ENCODE peak calls at places on chromosomes 11 and 22, in four cellular contexts. C is cardiac muscle cell; F is activated CD8-positive, alpha-beta memory T cell treated with anti-CD3 and anti-CD28 coated beads for 48 hours; E is stimulated activated CD8-positive, alpha-beta memory T cell treated with anti-CD3 and anti-CD28 coated beads, Interleukin-15, amount 100 ng/mL, for 24 hours. I is an unnamed sample.

GRCh38 chr11:13261600-13262061 is 16.0 kb upstream of the BMAL1 start:
- DNase-seq in F (no peak), E (no peak), C (peak; percentile 84), I (peak; percentile 89)

GRCh38 chr11:71301858-71302533 is 49.6 kb upstream of the SHANK2 start:
- DNase-seq in E (no peak), C (peak; percentile 15), F (no peak), I (no peak)

GRCh38 chr11:76395296-76395695 is 14.2 kb downstream of the GVQW3 start:
- DNase-seq in C (no peak), E (no peak), F (no peak), I (no peak)

GRCh38 chr11:64656797-64657196 is 65.8 kb downstream of the SLC22A12 start:
- DNase-seq in F (no peak), C (peak; percentile 13), E (no peak), I (no peak)

GRCh38 chr11:79949574-79949973 is 508.7 kb upstream of the TENM4 start:
- DNase-seq in C (no peak), F (no peak), E (no peak), I (no peak)

GRCh38 chr22:28899199-28899853 is 16.0 kb downstream of the ZNRF3 start:
- DNase-seq in E (no peak), F (no peak), C (no peak), I (no peak)

GRCh38 chr22:27724706-27725105 is 76.8 kb downstream of the MN1 start:
- DNase-seq in E (no peak), C (no peak), F (no peak), I (no peak)

GRCh38 chr11:30015725-30016449 is 943 bp downstream of the KCNA4 start:
- DNase-seq in F (no peak), C (no peak), E (no peak), I (no peak)

GRCh38 chr11:70596091-70596490 is 197.8 kb downstream of the CTTN start:
- DNase-seq in F (no peak), E (no peak), C (no peak), I (no peak)

GRCh38 chr11:19345848-19346681 is 105.3 kb upstream of the E2F8 start:
- DNase-seq in C (peak; percentile 34), F (no peak), E (no peak), I (peak; percentile 32)

GRCh38 chr22:40721266-40721665 is 42.0 kb downstream of the MCHR1 start:
- DNase-seq in E (no peak), F (no peak), C (no peak), I (peak; percentile 58)

GRCh38 chr11:103842795-103843194 is 193.6 kb upstream of the DDI1 start:
- DNase-seq in F (no peak), E (no peak), C (peak; percentile 30), I (no peak)

GRCh38 chr11:112790286-112790685 is 170.9 kb upstream of the NCAM1 start:
- DNase-seq in E (no peak), C (no peak), F (no peak), I (no peak)

GRCh38 chr11:99584822-99585221 is 564.1 kb downstream of the CNTN5 start:
- DNase-seq in C (peak; percentile 2), E (no peak), F (no peak), I (no peak)

GRCh38 chr22:28925916-28926315 is 42.5 kb downstream of the ZNRF3 start:
- DNase-seq in C (no peak), E (no peak), F (no peak), I (no peak)

GRCh38 chr11:128042290-128042751 is 545.0 kb downstream of the ETS1 start:
- DNase-seq in E (no peak), C (no peak), F (no peak), I (no peak)

GRCh38 chr11:65125197-65126056 is 3.3 kb downstream of the MRPL49 start:
- DNase-seq in C (no peak), F (no peak), E (no peak), I (no peak)

GRCh38 chr11:19816040-19816439 is 103.4 kb downstream of the NAV2 start:
- DNase-seq in E (no peak), F (no peak), C (no peak), I (no peak)

GRCh38 chr11:36452231-36452630 is 57.8 kb downstream of the TRAF6 start:
- DNase-seq in C (peak; percentile 74), F (no peak), E (no peak), I (no peak)

GRCh38 chr11:125410091-125410490 is 86.0 kb downstream of the FEZ1 start:
- DNase-seq in C (peak; percentile 30), E (no peak), F (no peak), I (no peak)

GRCh38 chr22:21970037-21970799 is 12.4 kb downstream of the TOP3B start:
- DNase-seq in C (no peak), E (no peak), F (no peak), I (no peak)

GRCh38 chr22:22939537-22940368 is 52.1 kb downstream of the IGLL5 start:
- DNase-seq in E (no peak), C (no peak), F (no peak), I (no peak)

GRCh38 chr22:21766933-21767462 is 31.4 kb upstream of the YPEL1 start:
- DNase-seq in C (no peak), E (peak; percentile 18), F (peak; percentile 41), I (no peak)

GRCh38 chr11:36361901-36362391 is 65.9 kb downstream of the PRR5L start:
- DNase-seq in E (no peak), F (no peak), C (peak; percentile 67), I (peak; percentile 53)

GRCh38 chr22:46951973-46952372 is 189.5 kb downstream of the TBC1D22A start:
- DNase-seq in C (no peak), E (no peak), F (no peak), I (no peak)

GRCh38 chr22:37887610-37888378 is 18.3 kb upstream of the MICALL1 start:
- DNase-seq in F (no peak), C (peak; percentile 97), E (no peak), I (peak; percentile 82)

GRCh38 chr11:41784513-41785335 is 325.3 kb upstream of the LRRC4C start:
- DNase-seq in C (no peak), F (no peak), E (no peak), I (no peak)

GRCh38 chr11:27673979-27674663 is 26.1 kb downstream of the BDNF start:
- DNase-seq in F (no peak), E (no peak), C (no peak), I (no peak)

GRCh38 chr11:114892381-114893197 is 214.3 kb downstream of the NXPE2 start:
- DNase-seq in C (no peak), E (no peak), F (peak; percentile 9), I (no peak)

GRCh38 chr22:48441553-48441850 is 1386.2 kb downstream of the BRD1 start:
- DNase-seq in C (no peak), E (no peak), F (no peak), I (no peak)

GRCh38 chr11:119701591-119702260 is 27.3 kb downstream of the NECTIN1 start:
- DNase-seq in F (no peak), C (no peak), E (no peak), I (no peak)

I was measured in lung microvascular endothelial cell.